ENCODE peak calls at places on chromosomes 2 and 18, in six cellular contexts. V is hepatocyte, L is fibroblast of villous mesenchyme, Y is pancreas, A is mesendoderm, X is body of pancreas. K is an unnamed sample.

GRCh38 chr2:161954103-161954502 is 119.9 kb downstream of the DPP4 start:
- DNase-seq in V (no peak), Y (no peak), L (no peak), A (no peak), X (no peak), K (no peak)

GRCh38 chr18:46298511-46298910 is 194.3 kb downstream of the HAUS1 start:
- DNase-seq in X (no peak), A (no peak), Y (no peak), L (no peak), V (no peak), K (no peak)

GRCh38 chr2:29104589-29105164 is 10.5 kb upstream of the CLIP4 start:
- DNase-seq in X (no peak), L (no peak), A (no peak), V (no peak), Y (no peak), K (no peak)

GRCh38 chr2:177983183-177983788 is 89.3 kb downstream of the PDE11A start:
- DNase-seq in A (peak; percentile 69), L (peak; percentile 51), X (peak; percentile 61), Y (peak; percentile 34), V (peak; percentile 69), K (no peak)

GRCh38 chr18:45962866-45963265 is 4.3 kb downstream of the EPG5 start:
- DNase-seq in A (no peak), Y (no peak), L (peak; percentile 55), X (no peak), V (no peak), K (no peak)

GRCh38 chr2:134659724-134660123 is 59.1 kb downstream of the TMEM163 start:
- DNase-seq in A (no peak), L (no peak), X (no peak), V (no peak), Y (no peak), K (no peak)

GRCh38 chr2:26033270-26033768 is 565 bp upstream of the RAB10 start:
- DNase-seq in A (peak; percentile 96), X (peak; percentile 77), Y (no peak), V (peak; percentile 91), L (peak; percentile 88), K (no peak)

GRCh38 chr2:106054880-106055655 is 139.0 kb downstream of the UXS1 start:
- DNase-seq in X (no peak), L (no peak), Y (no peak), A (peak; percentile 22), V (no peak), K (no peak)

GRCh38 chr18:27064673-27065072 is 120.4 kb downstream of the CHST9 start:
- DNase-seq in Y (no peak), L (no peak), X (no peak), A (no peak), V (no peak), K (no peak)

GRCh38 chr2:73117441-73117840 is 4.7 kb upstream of the RAB11FIP5 start:
- DNase-seq in X (no peak), A (no peak), V (no peak), Y (no peak), L (no peak), K (no peak)

GRCh38 chr2:215973954-215974699 is 39.2 kb downstream of the MREG start:
- DNase-seq in L (peak; percentile 17), V (peak; percentile 50), X (no peak), A (peak; percentile 34), Y (no peak), K (no peak)

GRCh38 chr18:12890500-12890899 is 6.5 kb upstream of the PTPN2 start:
- DNase-seq in X (no peak), Y (no peak), L (no peak), A (peak; percentile 30), V (no peak), K (no peak)

GRCh38 chr2:59301466-59302402 is 1060.6 kb upstream of the FANCL start:
- DNase-seq in L (peak; percentile 78), Y (peak; percentile 19), A (peak; percentile 97), X (peak; percentile 51), V (peak; percentile 87), K (no peak)

GRCh38 chr2:26355038-26355995 is 8.7 kb upstream of the ADGRF3 start:
- DNase-seq in A (peak; percentile 95), X (no peak), L (peak; percentile 95), V (peak; percentile 71), Y (no peak), K (no peak)

DNA sequence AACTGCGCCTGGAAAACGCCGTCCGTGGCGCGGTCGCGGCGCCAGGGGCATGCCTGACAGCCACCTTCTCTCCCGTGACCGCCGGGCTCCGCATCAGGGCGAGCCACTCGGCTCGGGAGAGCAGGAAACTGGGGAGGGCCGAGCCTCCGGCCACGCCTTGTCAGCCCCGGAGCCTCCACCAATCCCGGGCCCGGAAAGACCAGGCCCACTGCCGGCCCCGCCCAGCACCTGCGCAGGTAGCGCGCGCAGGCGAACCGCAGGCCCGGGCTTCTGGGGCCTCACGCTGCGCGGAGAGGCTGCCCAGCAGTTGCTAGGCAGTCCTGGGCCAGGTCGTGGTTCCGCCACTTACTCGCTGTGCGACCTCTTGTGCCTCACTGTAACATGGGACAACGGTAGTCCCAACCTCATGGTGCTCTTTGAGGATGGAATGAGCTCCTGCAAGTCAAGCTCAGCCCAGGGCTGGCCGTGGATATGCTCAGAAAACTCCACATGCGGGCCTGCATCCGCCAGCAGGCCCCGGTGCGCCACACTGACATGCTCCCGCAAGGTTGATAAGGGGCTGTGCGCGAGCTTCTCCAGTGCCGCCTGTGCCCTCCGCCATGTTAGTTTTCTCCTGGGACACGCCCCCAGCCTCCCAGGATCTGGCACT is 97.1 kb downstream of the INHBB start:
- DNase-seq in Y (peak; percentile 83), V (peak; percentile 92), L (no peak), X (peak; percentile 89), A (peak; percentile 94), K (no peak)
- H3K4me3 ChIP-seq in Y (peak overlapping the region; percentile 23), V (peak overlapping the region; percentile 31), L (no peak overlapping the region), X (no peak overlapping the region), A (peak overlapping the region; percentile 0), K (peak overlapping the region; percentile 17)

GRCh38 chr2:64865831-64866146 is 123.4 kb upstream of the SLC1A4 start:
- DNase-seq in L (no peak), Y (no peak), X (no peak), A (no peak), V (no peak), K (no peak)

GRCh38 chr2:64869126-64869525 is 120.1 kb upstream of the SLC1A4 start:
- DNase-seq in L (no peak), V (no peak), Y (no peak), A (no peak), X (no peak), K (no peak)

GRCh38 chr2:64867253-64867996 is 121.8 kb upstream of the SLC1A4 start:
- DNase-seq in V (no peak), A (no peak), L (no peak), Y (no peak), X (no peak), K (no peak)

GRCh38 chr2:64865073-64865830 is 123.9 kb upstream of the SLC1A4 start:
- DNase-seq in L (peak; percentile 60), X (peak; percentile 77), A (peak; percentile 68), Y (peak; percentile 67), V (peak; percentile 87), K (peak; percentile 68)

DNA sequence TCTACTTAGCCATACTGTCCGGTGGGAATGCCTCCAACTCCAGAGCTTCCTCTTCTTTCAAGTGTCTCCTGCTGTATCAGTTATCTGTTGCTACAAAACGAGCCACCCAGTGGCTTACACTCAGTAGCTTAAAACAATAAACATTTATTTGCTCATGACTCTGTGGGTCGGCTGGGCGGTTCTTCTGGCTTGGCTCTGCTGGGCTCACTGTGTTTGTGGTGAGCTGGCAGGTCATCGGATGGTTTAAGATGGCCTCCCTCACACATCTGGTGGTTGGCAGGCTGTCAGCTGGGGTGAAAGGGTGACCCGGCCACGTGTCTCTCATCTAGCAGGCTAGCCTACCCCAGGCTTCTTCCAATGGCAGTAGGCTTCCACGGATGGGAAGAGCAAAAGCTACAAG is 122.4 kb upstream of the SLC1A4 start:
- DNase-seq in A (no peak), Y (no peak), X (no peak), V (peak; percentile 22), L (peak; percentile 96), K (peak; percentile 22)
- H3K4me3 ChIP-seq in A (no peak overlapping the region), Y (no peak overlapping the region), X (no peak overlapping the region), V (no peak overlapping the region), L (no peak overlapping the region), K (no peak overlapping the region)

GRCh38 chr2:47653036-47653435 is 129.9 kb upstream of the MSH6 start:
- DNase-seq in L (no peak), V (no peak), Y (no peak), X (no peak), A (no peak), K (no peak)

GRCh38 chr2:47652041-47652713 is 130.8 kb upstream of the MSH6 start:
- DNase-seq in A (no peak), X (no peak), V (no peak), L (no peak), Y (no peak), K (no peak)

GRCh38 chr2:47655563-47655880 is 127.4 kb upstream of the MSH6 start:
- DNase-seq in L (no peak), X (no peak), V (no peak), Y (no peak), A (peak; percentile 47), K (no peak)

GRCh38 chr2:47654790-47655562 is 128.0 kb upstream of the MSH6 start:
- DNase-seq in V (no peak), A (peak; percentile 69), Y (no peak), X (no peak), L (no peak), K (no peak)

GRCh38 chr2:47653909-47654789 is 128.8 kb upstream of the MSH6 start:
- DNase-seq in X (peak; percentile 66), Y (peak; percentile 42), A (peak; percentile 59), L (peak; percentile 36), V (peak; percentile 21), K (no peak)
- H3K4me3 ChIP-seq in X (no peak overlapping the region), Y (no peak overlapping the region), A (no peak overlapping the region), L (no peak overlapping the region), V (no peak overlapping the region), K (no peak overlapping the region)

DNA sequence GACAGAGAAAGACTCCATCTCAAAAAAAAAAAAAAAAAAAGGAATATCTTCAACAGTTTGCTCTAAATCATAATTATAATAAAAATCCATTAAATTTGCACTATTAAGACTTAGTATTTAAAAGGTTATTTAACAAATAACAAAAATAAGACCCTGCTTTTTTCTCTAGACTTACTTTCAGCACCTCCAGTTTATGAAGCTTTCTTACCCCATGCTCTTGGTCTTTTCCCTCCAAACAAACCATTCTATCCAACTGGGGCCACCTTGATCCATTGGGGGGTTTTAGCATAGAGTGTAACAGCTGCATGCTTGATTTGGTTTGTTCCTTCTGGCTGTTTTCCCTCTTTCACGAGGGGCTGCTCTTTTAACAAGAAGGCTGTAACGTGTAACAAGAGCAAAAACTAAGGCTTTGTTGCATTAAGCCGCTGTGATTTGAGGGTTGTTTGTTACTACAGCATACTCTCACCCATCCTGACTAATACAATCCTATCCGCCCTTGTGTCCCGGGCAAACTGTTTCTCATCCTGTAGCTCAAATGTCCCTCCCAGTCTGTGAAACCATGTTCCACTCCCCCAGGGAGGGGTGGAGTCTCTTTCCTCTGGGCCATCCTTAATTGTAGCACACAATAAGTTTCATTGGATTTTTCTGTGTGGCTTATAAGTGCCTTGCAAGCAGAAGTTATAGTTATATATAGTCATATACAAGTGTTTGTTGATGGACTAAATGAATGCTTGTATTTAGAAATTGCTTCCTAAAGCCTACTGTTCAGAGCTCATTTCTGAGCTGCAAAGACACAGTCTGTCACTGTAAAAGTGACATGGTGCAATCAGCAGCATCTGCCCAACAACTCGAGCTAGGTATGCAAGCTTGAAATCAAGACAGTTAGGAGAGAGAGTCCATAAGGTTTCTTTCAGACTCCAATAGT is 9.5 kb upstream of the MYCN start:
- DNase-seq in L (no peak), A (no peak), X (no peak), Y (no peak), V (no peak), K (no peak)
- H3K4me3 ChIP-seq in L (no peak overlapping the region), A (no peak overlapping the region), X (no peak overlapping the region), Y (no peak overlapping the region), V (no peak overlapping the region), K (no peak overlapping the region)

K was measured in heart right ventricle.